ENCODE peak calls at places on chromosomes 13 and 19, in six cellular contexts. A is heart left ventricle; K is fibroblast of lung; L is cardiac muscle cell; T is kidney; E is CD8-positive, alpha-beta T cell. H is an unnamed sample. For H3K4me1, the result is how much of the 10 kb centered on the place peaks cover.

GRCh38 chr13:99022953-99023352 is 45.1 kb upstream of the DOCK9 start:
- DNase-seq in A (no peak), K (no peak), L (no peak), T (no peak), E (no peak), H (no peak)

GRCh38 chr13:50456111-50456510 is 387.4 kb downstream of the DLEU7 start:
- DNase-seq in A (no peak), K (no peak), L (no peak), T (no peak), E (no peak), H (no peak)

GRCh38 chr19:23263870-23264590 is 13.8 kb upstream of the ZNF724 start:
- DNase-seq in A (no peak), K (no peak), L (no peak), T (no peak), E (no peak), H (no peak)

GRCh38 chr19:41537789-41538188 is 38.2 kb upstream of the CEACAM21 start:
- DNase-seq in A (no peak), K (peak), L (no peak), T (no peak), E (no peak), H (no peak)

GRCh38 chr19:28737021-28737525 is 475.9 kb downstream of the UQCRFS1 start:
- DNase-seq in A (no peak), K (peak), L (peak), T (no peak), E (no peak), H (no peak)

GRCh38 chr19:27777726-27778125 is 1435.2 kb downstream of the UQCRFS1 start:
- DNase-seq in A (no peak), K (no peak), L (no peak), T (no peak), E (no peak), H (no peak)

GRCh38 chr13:78326608-78327007 is 276.7 kb downstream of the POU4F1 start:
- DNase-seq in A (no peak), K (peak), L (peak), T (no peak), E (no peak), H (no peak)

GRCh38 chr19:54189020-54189667 is at the start of gene MBOAT7:
- DNase-seq in A (no peak), K (no peak), L (no peak), T (no peak), E (no peak), H (no peak)

GRCh38 chr19:18772620-18773587 is 18.2 kb downstream of the COMP start:
- DNase-seq in A (no peak), K (no peak), L (no peak), T (peak), E (no peak), H (no peak)

GRCh38 chr19:47713046-47714021 is at the start of gene EHD2:
- DNase-seq in A (peak), K (peak), L (peak), T (peak), E (peak), H (peak)

GRCh38 chr19:9911524-9911923 is 24.8 kb downstream of the OLFM2 start:
- DNase-seq in A (no peak), K (no peak), L (no peak), T (no peak), E (no peak), H (no peak)

GRCh38 chr19:16473875-16474397 is 2.2 kb upstream of the EPS15L1 start:
- DNase-seq in A (no peak), K (no peak), L (no peak), T (no peak), E (no peak), H (no peak)

GRCh38 chr19:47158879-47159509 is 28.4 kb downstream of the SAE1 start:
- DNase-seq in A (no peak), K (no peak), L (no peak), T (no peak), E (no peak), H (no peak)

GRCh38 chr13:40247845-40248244 is 418.6 kb downstream of the FOXO1 start:
- DNase-seq in A (no peak), K (peak), L (no peak), T (no peak), E (no peak), H (no peak)

GRCh38 chr19:5337886-5338595 is 2.6 kb downstream of the PTPRS start:
- DNase-seq in A (no peak), K (no peak), L (no peak), T (no peak), E (no peak), H (no peak)

GRCh38 chr19:33740811-33741396 is 55.8 kb upstream of the KCTD15 start:
- DNase-seq in A (peak), K (peak), L (peak), T (no peak), E (no peak), H (no peak)

GRCh38 chr19:2607712-2608601 is 94.5 kb downstream of the GNG7 start:
- DNase-seq in A (peak), K (no peak), L (no peak), T (peak), E (peak), H (no peak)

GRCh38 chr13:73061478-73062275 is 2.9 kb downstream of the KLF5 start:
- DNase-seq in A (no peak), K (no peak), L (no peak), T (no peak), E (no peak), H (no peak)

GRCh38 chr19:39254539-39255345 is 6.1 kb upstream of the IFNL4 start:
- DNase-seq in A (no peak), K (no peak), L (no peak), T (no peak), E (no peak), H (no peak)

GRCh38 chr19:17333611-17334413 is 843 bp downstream of the ANO8 start:
- DNase-seq in A (no peak), K (peak), L (no peak), T (no peak), E (peak), H (no peak)

GRCh38 chr19:16345457-16345856 is 20.8 kb downstream of the KLF2 start:
- DNase-seq in A (no peak), K (no peak), L (no peak), T (no peak), E (no peak), H (no peak)

GRCh38 chr19:14350302-14350701 is 30.9 kb upstream of the ADGRE5 start:
- DNase-seq in A (no peak), K (no peak), L (no peak), T (no peak), E (no peak), H (no peak)

GRCh38 chr13:59793107-59793506 is 370.6 kb downstream of the DIAPH3 start:
- DNase-seq in A (no peak), K (no peak), L (no peak), T (no peak), E (no peak), H (no peak)

GRCh38 chr19:1063030-1063908 is 3.7 kb upstream of the ARHGAP45 start:
- DNase-seq in A (peak), K (no peak), L (no peak), T (peak), E (no peak), H (no peak)

GRCh38 chr13:110319774-110320509 is 12.9 kb downstream of the COL4A2 start:
- DNase-seq in A (no peak), K (peak), L (no peak), T (peak), E (no peak), H (no peak)

DNA sequence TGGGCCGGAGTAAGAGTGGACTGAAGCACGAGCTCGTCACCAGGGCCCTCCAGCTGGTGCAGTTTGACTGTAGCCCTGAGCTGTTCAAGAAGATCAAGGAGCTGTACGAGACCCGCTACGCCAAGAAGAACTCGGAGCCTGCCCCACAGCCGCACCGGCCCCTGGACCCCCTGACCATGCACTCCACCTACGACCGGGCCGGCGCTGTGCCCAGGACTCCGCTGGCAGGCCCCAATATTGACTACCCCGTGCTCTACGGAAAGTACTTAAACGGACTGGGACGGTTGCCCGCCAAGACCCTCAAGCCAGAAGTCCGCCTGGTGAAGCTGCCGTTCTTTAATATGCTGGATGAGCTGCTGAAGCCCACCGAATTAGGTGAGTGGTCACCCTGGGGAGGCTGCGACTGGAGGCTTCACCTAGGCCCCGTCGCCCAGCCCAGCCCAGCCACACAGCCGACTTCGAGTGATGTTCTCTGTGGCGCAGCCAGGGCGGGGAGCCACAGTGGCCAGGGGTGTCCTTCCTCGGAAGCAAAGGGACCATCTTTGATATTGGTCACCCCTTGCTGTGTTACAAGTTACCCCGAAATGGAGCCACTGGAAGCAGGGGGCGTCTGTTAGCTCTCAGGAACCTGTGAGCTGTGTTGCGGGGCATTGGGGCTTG is 5.6 kb downstream of the PIAS4 start:
- DNase-seq in A (no peak), K (no peak), L (no peak), T (no peak), E (no peak), H (no peak)
- H3K4me1 ChIP-seq in A (half or more), K (under half), L (under half), T (half or more), E (under half), H (half or more)

DNA sequence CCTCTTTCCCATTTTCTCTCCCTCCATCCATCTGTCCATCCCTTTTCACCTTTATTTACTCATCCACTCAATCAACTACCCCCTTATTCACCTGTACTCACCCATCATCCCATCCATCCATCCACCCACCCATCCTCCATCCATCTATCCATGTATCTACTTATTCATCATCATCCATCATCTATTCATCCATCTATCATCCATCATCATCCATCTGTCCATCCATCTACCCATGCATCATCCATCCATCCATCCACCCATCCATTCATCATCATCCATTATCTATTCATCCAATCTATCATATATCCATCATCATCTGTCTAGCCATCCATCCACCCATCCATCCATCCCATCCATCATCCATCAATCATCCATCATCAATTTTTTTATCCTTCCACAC is 48.3 kb upstream of the ZNF536 start:
- DNase-seq in A (no peak), K (no peak), L (no peak), T (no peak), E (no peak), H (no peak)
- TF ChIP-seq CTCF in A (no peak), K (no peak), L (no peak), T (no peak), E (no peak), H (no peak)

DNA sequence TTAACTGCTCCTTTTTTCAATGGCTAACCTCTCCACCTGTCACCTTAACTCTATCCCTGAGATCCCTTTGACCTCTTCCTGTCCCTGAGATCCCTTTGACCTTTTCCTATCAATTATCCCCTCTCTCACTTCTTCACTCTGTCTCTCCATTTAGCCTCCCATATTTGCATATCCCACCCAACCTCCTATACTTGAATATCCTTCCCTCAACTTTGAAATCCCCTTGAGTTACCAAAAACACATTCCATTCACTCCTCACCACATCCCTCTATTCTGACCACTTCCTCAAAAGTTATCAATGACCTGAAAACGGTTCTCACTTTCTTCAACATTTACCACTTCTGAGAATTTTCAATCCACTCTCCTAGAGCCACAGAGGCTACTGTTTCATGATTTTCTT is 3.0 kb downstream of the MYCBP2 start:
- DNase-seq in A (no peak), K (no peak), L (no peak), T (no peak), E (no peak), H (no peak)
- H3K4me1 ChIP-seq in A (half or more), K (under half), L (under half), T (under half), E (half or more), H (half or more)

GRCh38 chr13:45718063-45718462 is 15.9 kb downstream of the CBY2 start:
- DNase-seq in A (no peak), K (peak), L (peak), T (no peak), E (no peak), H (no peak)
- TF ChIP-seq CTCF in A (no peak), K (peak), L (peak), T (peak), E (peak), H (peak)

DNA sequence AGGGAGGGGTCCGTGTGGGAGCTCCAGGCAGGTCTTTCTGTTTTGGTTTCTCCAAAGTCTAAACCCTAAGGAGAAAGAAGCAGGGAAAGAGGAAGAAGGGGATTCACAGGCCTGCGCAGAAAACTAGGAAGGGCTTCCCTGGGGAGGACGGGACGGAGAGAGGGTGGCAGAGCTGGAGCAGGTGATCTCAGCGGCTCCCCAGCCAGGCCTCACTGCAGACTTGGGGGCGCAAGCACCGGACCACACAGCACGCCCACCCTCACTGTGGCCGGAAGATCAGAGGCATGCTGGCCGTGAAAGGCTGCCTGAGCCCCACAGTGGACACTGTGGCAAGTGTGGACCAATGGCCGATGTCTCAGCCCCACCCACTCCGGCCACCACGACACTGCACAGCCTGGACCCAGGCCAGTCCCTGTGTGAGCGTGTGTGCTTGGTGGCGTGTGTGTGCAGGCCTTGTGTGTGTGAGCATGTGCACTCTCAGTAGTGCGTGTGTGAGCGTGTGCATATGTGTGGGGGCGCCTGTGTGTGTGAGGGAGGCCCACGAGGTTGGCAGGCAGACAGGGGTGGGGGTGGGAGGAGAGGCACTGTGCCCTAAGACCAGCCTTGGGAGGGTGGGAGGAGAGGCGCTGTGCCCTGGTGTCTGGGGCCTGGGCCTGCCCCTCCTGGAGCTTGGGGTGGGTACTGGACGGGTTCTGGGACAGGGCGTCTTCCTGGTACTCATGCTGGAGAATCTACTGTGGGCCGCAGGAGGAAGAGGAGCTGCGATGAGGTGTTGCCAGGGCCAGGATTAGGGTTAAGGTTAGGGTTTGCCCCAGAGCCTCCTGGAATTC is 15.4 kb upstream of the TMEM255B start:
- DNase-seq in A (peak), K (no peak), L (no peak), T (peak), E (no peak), H (no peak)
- H3K4me1 ChIP-seq in A (under half), K (under half), L (under half), T (under half), E (under half), H (under half)

DNA sequence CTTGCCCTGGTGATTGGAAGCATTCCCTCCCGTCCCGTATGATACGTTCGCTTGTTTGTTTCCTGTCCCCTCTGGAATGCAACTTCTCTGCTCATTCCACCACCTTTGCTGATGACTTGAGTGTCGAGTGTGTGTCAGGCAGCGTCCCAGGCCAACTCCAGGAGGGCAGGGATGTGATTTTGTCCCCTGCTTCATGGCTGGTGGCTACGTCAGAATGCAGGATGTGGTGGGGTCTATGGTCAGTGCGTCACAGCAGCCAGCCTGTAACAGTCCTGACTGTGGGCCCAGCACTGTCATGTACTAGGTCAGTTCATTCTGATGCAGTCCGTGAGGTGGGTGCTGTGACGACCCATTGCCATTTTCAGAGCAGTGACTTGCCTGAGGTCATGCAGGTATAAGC is 16.2 kb downstream of the BRSK1 start:
- DNase-seq in A (no peak), K (no peak), L (no peak), T (no peak), E (no peak), H (no peak)
- TF ChIP-seq CTCF in A (no peak), K (no peak), L (no peak), T (no peak), E (no peak), H (no peak)

DNA sequence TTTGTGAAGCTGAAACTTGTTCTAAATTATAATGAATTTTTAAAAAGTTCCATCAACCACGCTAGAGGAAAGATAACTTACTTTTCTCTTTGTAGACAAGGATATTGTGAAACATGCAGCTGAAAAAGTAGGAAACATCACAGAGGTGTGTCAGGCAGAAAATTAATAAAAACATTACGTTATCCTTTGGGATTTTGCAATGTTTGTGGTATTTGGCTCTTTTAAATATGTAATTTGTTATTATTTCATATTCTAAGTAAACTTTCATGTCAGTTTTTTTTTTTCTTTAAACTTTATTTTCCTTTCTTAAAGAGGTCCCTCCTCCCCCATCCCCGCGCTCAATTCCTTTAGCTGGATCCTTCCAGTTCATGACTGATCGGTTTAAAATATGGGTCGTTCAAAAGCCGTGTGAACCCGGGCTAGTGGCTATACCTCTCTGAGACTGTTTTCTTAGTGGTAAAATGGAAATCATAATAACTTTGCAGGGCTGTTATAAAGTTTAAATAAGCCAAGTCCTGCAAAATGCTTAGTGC is 745 bp upstream of the CCDC61 start:
- DNase-seq in A (no peak), K (peak), L (no peak), T (no peak), E (no peak), H (no peak)
- H3K4me1 ChIP-seq in A (under half), K (under half), L (under half), T (under half), E (under half), H (under half)